ENCODE peak calls at places on chromosomes 2 and 18, in ten cellular contexts. P is NCI-H1092; L is pancreas; E is right atrium auricular region; Z is GM23248; W is ovary; Q is NCI-H146; S is activated effector memory CD4-positive, alpha-beta T cell treated with anti-CD3 and anti-CD28 coated beads, Interleukin-2, amount 50 U/mL, for 16 hours; X is iris pigment epithelial cell; R is cerebellar nuclear complex. F is an unnamed sample.

GRCh38 chr18:76569644-76570415 is 74.8 kb upstream of the ZNF516 start:
- DNase-seq in P (no peak), X (no peak), Z (no peak), L (no peak), R (no peak), E (no peak), S (no peak), W (no peak), Q (no peak), F (no peak)

GRCh38 chr2:148020036-148020357 is 540 bp downstream of the ORC4 start:
- DNase-seq in S (no peak), L (no peak), Q (no peak), X (no peak), Z (peak), P (no peak), W (no peak), R (no peak), E (no peak), F (no peak)

GRCh38 chr2:239327536-239328305 is 73.1 kb downstream of the HDAC4 start:
- DNase-seq in R (no peak), X (no peak), P (no peak), Z (peak), W (peak), E (peak), L (peak), S (peak), Q (no peak), F (no peak)

GRCh38 chr2:162182395-162182794 is 30.3 kb upstream of the GCG start:
- DNase-seq in P (no peak), W (no peak), R (no peak), X (no peak), L (no peak), S (no peak), Z (no peak), E (no peak), Q (no peak), F (no peak)

GRCh38 chr2:127859712-127860085 is 1.7 kb upstream of the POLR2D start:
- DNase-seq in R (no peak), Z (no peak), X (no peak), W (no peak), S (peak), P (no peak), L (peak), E (no peak), Q (peak), F (peak)

GRCh38 chr18:80109676-80110078 is 615 bp downstream of the ADNP2 start:
- DNase-seq in W (peak), R (no peak), S (no peak), X (peak), L (peak), P (peak), Q (peak), E (no peak), Z (peak), F (peak)

GRCh38 chr2:236348976-236349375 is 84.8 kb upstream of the ASB18 start:
- DNase-seq in R (no peak), E (peak), S (no peak), Z (no peak), P (no peak), Q (no peak), L (no peak), W (no peak), X (no peak), F (no peak)

GRCh38 chr2:30486655-30487054 is 39.6 kb downstream of the LCLAT1 start:
- DNase-seq in E (no peak), Z (no peak), Q (no peak), L (no peak), P (no peak), X (no peak), S (no peak), W (no peak), R (no peak), F (no peak)

GRCh38 chr2:237601453-237602116 is 11.1 kb upstream of the RAB17 start:
- DNase-seq in L (no peak), Z (no peak), R (no peak), W (no peak), Q (no peak), S (no peak), P (no peak), X (no peak), E (no peak), F (no peak)

GRCh38 chr2:3299130-3299529 is 78.5 kb downstream of the EIPR1 start:
- DNase-seq in P (no peak), L (peak), W (no peak), Q (no peak), R (no peak), S (peak), X (no peak), E (no peak), Z (no peak), F (no peak)

GRCh38 chr2:240956161-240956934 is 42.1 kb upstream of the SNED1 start:
- DNase-seq in W (peak), Q (no peak), P (no peak), S (no peak), E (peak), X (no peak), R (no peak), L (no peak), Z (no peak), F (no peak)

GRCh38 chr18:40877096-40877495 is 1077.9 kb upstream of the PIK3C3 start:
- DNase-seq in W (no peak), L (no peak), Q (no peak), R (no peak), Z (peak), S (no peak), P (no peak), X (peak), E (no peak), F (no peak)

GRCh38 chr2:149715894-149716293 is 128.3 kb upstream of the MMADHC start:
- DNase-seq in P (no peak), W (no peak), L (no peak), Z (no peak), E (no peak), R (no peak), X (no peak), S (no peak), Q (no peak), F (no peak)

GRCh38 chr18:42564761-42565160 is 550.7 kb downstream of the RIT2 start:
- DNase-seq in W (no peak), P (no peak), L (no peak), E (no peak), R (no peak), Z (no peak), X (no peak), S (no peak), Q (no peak), F (no peak)

GRCh38 chr2:178574789-178575188 is 94.5 kb downstream of the PLEKHA3 start:
- DNase-seq in P (no peak), E (no peak), X (no peak), W (no peak), Z (no peak), R (no peak), Q (no peak), L (no peak), S (no peak), F (no peak)

GRCh38 chr2:44040365-44040764 is 44.6 kb upstream of the LRPPRC start:
- DNase-seq in L (no peak), S (no peak), P (no peak), W (no peak), E (no peak), X (no peak), Z (no peak), R (no peak), Q (no peak), F (no peak)

GRCh38 chr2:107545851-107546250 is 280.8 kb upstream of the RGPD4 start:
- DNase-seq in W (no peak), Q (no peak), Z (no peak), L (no peak), X (no peak), E (no peak), R (no peak), P (no peak), S (no peak), F (no peak)

GRCh38 chr2:104845552-104845931 is 8.4 kb upstream of the POU3F3 start:
- DNase-seq in X (no peak), Q (no peak), E (no peak), R (no peak), P (no peak), W (no peak), Z (no peak), L (no peak), S (no peak), F (no peak)

GRCh38 chr2:26245231-26245732 is 543 bp downstream of the HADHB start:
- DNase-seq in X (peak), L (no peak), S (peak), P (peak), R (no peak), Q (peak), W (no peak), E (no peak), Z (peak), F (peak)

GRCh38 chr2:166900700-166901099 is 12.4 kb downstream of the XIRP2 start:
- DNase-seq in W (no peak), X (peak), P (no peak), Z (peak), L (no peak), Q (peak), S (no peak), R (no peak), E (no peak), F (peak)

GRCh38 chr2:16546128-16546754 is 119.4 kb downstream of the CYRIA start:
- DNase-seq in R (no peak), L (no peak), Z (peak), Q (no peak), E (no peak), X (peak), S (no peak), P (no peak), W (no peak), F (peak)

GRCh38 chr18:27894746-27895145 is 282.2 kb downstream of the CDH2 start:
- DNase-seq in Q (no peak), R (no peak), Z (no peak), P (no peak), S (no peak), X (no peak), W (no peak), E (no peak), L (no peak), F (no peak)

GRCh38 chr2:84273406-84273805 is 185.7 kb downstream of the SUCLG1 start:
- DNase-seq in Z (no peak), W (no peak), P (no peak), L (no peak), E (no peak), Q (no peak), X (no peak), S (no peak), R (no peak), F (no peak)

F was measured in endothelial cell.